ENCODE peak calls at places on chromosomes 2 and 18, in six cellular contexts. One of them, this sample, is unnamed.
A peak's percentile ranks its signal among the peaks of the same experiment; 100 is the strongest.

GRCh38 chr18:36096955-36097354 is 29.6 kb upstream of the RPRD1A start:
- DNase-seq in CD8-positive, alpha-beta T cell: no peak
- DNase-seq in nephron progenitor cell: no peak
- DNase-seq in heart left ventricle: no peak
- DNase-seq in fibroblast of lung: no peak
- DNase-seq in K562: no peak
- DNase-seq in this sample: no peak

GRCh38 chr2:30871980-30872789 is 64.9 kb upstream of the CAPN13 start:
- DNase-seq in heart left ventricle: no peak
- DNase-seq in K562: no peak
- DNase-seq in fibroblast of lung: no peak
- DNase-seq in CD8-positive, alpha-beta T cell: no peak
- DNase-seq in nephron progenitor cell: no peak
- DNase-seq in this sample: no peak

GRCh38 chr2:233108611-233109490 is 48.7 kb downstream of the INPP5D start:
- DNase-seq in nephron progenitor cell: no peak
- DNase-seq in fibroblast of lung: no peak
- DNase-seq in CD8-positive, alpha-beta T cell: no peak
- DNase-seq in heart left ventricle: no peak
- DNase-seq in K562: no peak
- DNase-seq in this sample: no peak

GRCh38 chr2:166410828-166411472 is 35.2 kb upstream of the SCN9A start:
- DNase-seq in CD8-positive, alpha-beta T cell: no peak
- DNase-seq in nephron progenitor cell: no peak
- DNase-seq in K562: peak; percentile 56
- DNase-seq in heart left ventricle: no peak
- DNase-seq in fibroblast of lung: peak; percentile 87
- DNase-seq in this sample: peak; percentile 59

GRCh38 chr2:8837795-8838140 is 355 bp upstream of the KIDINS220 start:
- DNase-seq in nephron progenitor cell: no peak
- DNase-seq in CD8-positive, alpha-beta T cell: no peak
- DNase-seq in K562: no peak
- DNase-seq in fibroblast of lung: no peak
- DNase-seq in heart left ventricle: no peak
- DNase-seq in this sample: no peak

GRCh38 chr2:71742953-71743601 is 289.7 kb downstream of the DYSF start:
- DNase-seq in heart left ventricle: peak; percentile 64
- DNase-seq in nephron progenitor cell: peak; percentile 38
- DNase-seq in K562: peak; percentile 86
- DNase-seq in fibroblast of lung: peak; percentile 88
- DNase-seq in CD8-positive, alpha-beta T cell: no peak
- DNase-seq in this sample: peak; percentile 65

GRCh38 chr2:64453710-64454315 is at the start of gene LGALSL:
- DNase-seq in heart left ventricle: peak; percentile 83
- DNase-seq in K562: no peak
- DNase-seq in fibroblast of lung: peak; percentile 34
- DNase-seq in nephron progenitor cell: no peak
- DNase-seq in CD8-positive, alpha-beta T cell: no peak
- DNase-seq in this sample: no peak

GRCh38 chr2:152352616-152353015 is 17.6 kb downstream of the FMNL2 start:
- DNase-seq in nephron progenitor cell: no peak
- DNase-seq in CD8-positive, alpha-beta T cell: no peak
- DNase-seq in K562: no peak
- DNase-seq in heart left ventricle: no peak
- DNase-seq in fibroblast of lung: no peak
- DNase-seq in this sample: no peak

GRCh38 chr2:201507725-201508124 is 56.2 kb downstream of the STRADB start:
- DNase-seq in fibroblast of lung: no peak
- DNase-seq in heart left ventricle: no peak
- DNase-seq in nephron progenitor cell: no peak
- DNase-seq in K562: no peak
- DNase-seq in CD8-positive, alpha-beta T cell: no peak
- DNase-seq in this sample: no peak

GRCh38 chr2:182319556-182319955 is 107.3 kb downstream of the PDE1A start:
- DNase-seq in nephron progenitor cell: no peak
- DNase-seq in K562: no peak
- DNase-seq in CD8-positive, alpha-beta T cell: no peak
- DNase-seq in heart left ventricle: no peak
- DNase-seq in fibroblast of lung: no peak
- DNase-seq in this sample: no peak

GRCh38 chr2:233334915-233335314 is 19.4 kb upstream of the DGKD start:
- DNase-seq in heart left ventricle: no peak
- DNase-seq in fibroblast of lung: no peak
- DNase-seq in nephron progenitor cell: no peak
- DNase-seq in CD8-positive, alpha-beta T cell: no peak
- DNase-seq in K562: no peak
- DNase-seq in this sample: no peak

DNA sequence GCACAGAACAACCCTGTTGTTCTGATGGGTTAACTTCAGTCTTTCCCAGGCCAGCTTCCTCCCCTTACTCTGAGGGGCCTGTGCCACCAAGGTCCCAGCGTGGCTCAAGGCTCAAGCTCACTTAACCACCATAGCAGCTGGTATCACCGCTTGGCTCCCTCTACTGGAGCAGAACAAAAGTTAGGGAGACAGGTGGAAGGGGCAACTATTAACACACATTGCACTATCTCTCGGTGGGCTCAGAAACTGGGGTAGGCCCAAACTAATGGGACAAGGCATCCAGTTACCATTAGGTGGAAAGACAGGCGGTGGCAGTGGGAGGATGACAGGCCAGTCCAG is 88.7 kb upstream of the ATL2 start:
- DNase-seq in heart left ventricle: no peak
- DNase-seq in nephron progenitor cell: no peak
- DNase-seq in fibroblast of lung: peak; percentile 25
- DNase-seq in CD8-positive, alpha-beta T cell: no peak
- DNase-seq in K562: peak; percentile 53
- DNase-seq in this sample: no peak
- TF ChIP-seq CTCF in heart left ventricle: no peak
- TF ChIP-seq CTCF in nephron progenitor cell: no peak
- TF ChIP-seq CTCF in fibroblast of lung: peak; percentile 28
- TF ChIP-seq CTCF in CD8-positive, alpha-beta T cell: no peak
- TF ChIP-seq CTCF in K562: peak; percentile 64
- TF ChIP-seq CTCF in this sample: peak; percentile 48

GRCh38 chr2:203928849-203929248 is 7.7 kb upstream of the ICOS start:
- DNase-seq in heart left ventricle: no peak
- DNase-seq in nephron progenitor cell: no peak
- DNase-seq in K562: no peak
- DNase-seq in CD8-positive, alpha-beta T cell: no peak
- DNase-seq in fibroblast of lung: peak; percentile 15
- DNase-seq in this sample: no peak
- TF ChIP-seq CTCF in heart left ventricle: peak; percentile 18
- TF ChIP-seq CTCF in nephron progenitor cell: peak; percentile 8
- TF ChIP-seq CTCF in K562: no peak
- TF ChIP-seq CTCF in CD8-positive, alpha-beta T cell: peak; percentile 52
- TF ChIP-seq CTCF in fibroblast of lung: no peak
- TF ChIP-seq CTCF in this sample: peak; percentile 22

GRCh38 chr2:118321436-118322100 is 233.3 kb downstream of the INSIG2 start:
- DNase-seq in CD8-positive, alpha-beta T cell: no peak
- DNase-seq in nephron progenitor cell: no peak
- DNase-seq in K562: no peak
- DNase-seq in heart left ventricle: no peak
- DNase-seq in fibroblast of lung: no peak
- DNase-seq in this sample: no peak
- TF ChIP-seq CTCF in CD8-positive, alpha-beta T cell: no peak
- TF ChIP-seq CTCF in nephron progenitor cell: no peak
- TF ChIP-seq CTCF in K562: no peak
- TF ChIP-seq CTCF in heart left ventricle: no peak
- TF ChIP-seq CTCF in fibroblast of lung: no peak
- TF ChIP-seq CTCF in this sample: no peak

DNA sequence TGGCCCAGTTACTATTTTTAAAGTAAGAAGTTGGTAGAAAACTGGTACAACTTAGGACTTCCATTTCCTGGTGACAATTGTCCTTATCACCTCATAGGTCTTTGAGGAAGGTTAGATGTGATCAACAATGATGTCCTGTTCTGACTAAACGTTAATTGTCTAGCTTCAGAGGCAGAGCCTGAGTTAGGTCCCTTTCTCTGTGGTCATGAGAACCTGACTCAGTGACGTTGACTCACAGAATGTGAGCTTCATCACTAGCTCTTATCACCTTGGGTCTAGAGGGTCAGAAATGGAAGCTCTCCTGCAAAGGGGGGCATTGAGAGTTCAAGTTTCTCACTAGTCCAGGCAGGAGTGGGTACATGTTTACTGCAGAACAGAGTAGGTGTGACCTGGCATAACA is 60.6 kb upstream of the ATP8B1 start:
- DNase-seq in heart left ventricle: no peak
- DNase-seq in CD8-positive, alpha-beta T cell: no peak
- DNase-seq in fibroblast of lung: no peak
- DNase-seq in K562: no peak
- DNase-seq in nephron progenitor cell: no peak
- DNase-seq in this sample: no peak
- TF ChIP-seq CTCF in heart left ventricle: no peak
- TF ChIP-seq CTCF in CD8-positive, alpha-beta T cell: no peak
- TF ChIP-seq CTCF in fibroblast of lung: no peak
- TF ChIP-seq CTCF in K562: no peak
- TF ChIP-seq CTCF in nephron progenitor cell: no peak
- TF ChIP-seq CTCF in this sample: no peak

GRCh38 chr2:18706001-18706400 is 116.6 kb upstream of the NT5C1B start:
- DNase-seq in fibroblast of lung: no peak
- DNase-seq in nephron progenitor cell: no peak
- DNase-seq in K562: no peak
- DNase-seq in CD8-positive, alpha-beta T cell: no peak
- DNase-seq in heart left ventricle: no peak
- DNase-seq in this sample: no peak
- TF ChIP-seq CTCF in fibroblast of lung: no peak
- TF ChIP-seq CTCF in nephron progenitor cell: no peak
- TF ChIP-seq CTCF in K562: no peak
- TF ChIP-seq CTCF in CD8-positive, alpha-beta T cell: no peak
- TF ChIP-seq CTCF in heart left ventricle: no peak
- TF ChIP-seq CTCF in this sample: no peak

DNA sequence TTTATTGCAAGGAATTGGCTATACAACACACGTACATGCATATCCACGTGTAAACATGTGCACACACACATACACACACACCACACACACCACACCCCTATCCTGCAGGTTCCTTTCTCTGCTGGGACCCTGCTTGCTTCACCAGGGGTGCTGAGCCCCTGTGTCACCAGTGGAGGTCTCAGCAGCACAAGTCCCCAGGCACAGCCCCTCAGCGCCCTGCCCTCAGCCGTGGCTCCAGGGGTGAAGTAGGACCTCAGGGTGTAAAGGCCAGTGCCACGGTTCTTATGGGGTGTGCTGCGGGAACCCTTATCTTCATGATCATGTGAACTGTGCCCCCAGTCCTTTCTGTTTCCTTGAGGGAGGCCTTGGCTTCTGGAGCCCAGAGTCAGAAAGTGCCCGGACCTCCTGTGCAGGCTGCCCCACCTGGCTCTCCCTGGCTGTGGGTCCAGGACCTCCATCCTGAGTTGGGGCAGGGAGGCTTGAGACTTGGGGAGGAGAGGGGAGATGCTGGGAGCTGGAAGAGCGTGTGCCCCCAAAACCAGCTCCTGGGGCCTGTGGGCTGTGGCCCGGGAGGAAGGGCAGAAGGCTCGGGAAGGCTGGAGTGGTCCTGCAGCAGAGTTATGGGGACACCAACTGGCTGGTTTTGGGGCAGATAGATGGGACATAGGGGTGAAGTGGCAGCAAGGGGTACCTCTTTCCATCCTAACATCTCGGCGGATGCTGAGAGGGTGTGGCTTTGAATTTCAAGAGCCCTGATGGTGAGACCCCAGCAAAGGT is 20.3 kb upstream of the KLF11 start:
- DNase-seq in fibroblast of lung: no peak
- DNase-seq in CD8-positive, alpha-beta T cell: no peak
- DNase-seq in nephron progenitor cell: no peak
- DNase-seq in heart left ventricle: no peak
- DNase-seq in K562: no peak
- DNase-seq in this sample: no peak
- TF ChIP-seq CTCF in fibroblast of lung: no peak
- TF ChIP-seq CTCF in CD8-positive, alpha-beta T cell: no peak
- TF ChIP-seq CTCF in nephron progenitor cell: no peak
- TF ChIP-seq CTCF in heart left ventricle: no peak
- TF ChIP-seq CTCF in K562: no peak
- TF ChIP-seq CTCF in this sample: peak; percentile 13

DNA sequence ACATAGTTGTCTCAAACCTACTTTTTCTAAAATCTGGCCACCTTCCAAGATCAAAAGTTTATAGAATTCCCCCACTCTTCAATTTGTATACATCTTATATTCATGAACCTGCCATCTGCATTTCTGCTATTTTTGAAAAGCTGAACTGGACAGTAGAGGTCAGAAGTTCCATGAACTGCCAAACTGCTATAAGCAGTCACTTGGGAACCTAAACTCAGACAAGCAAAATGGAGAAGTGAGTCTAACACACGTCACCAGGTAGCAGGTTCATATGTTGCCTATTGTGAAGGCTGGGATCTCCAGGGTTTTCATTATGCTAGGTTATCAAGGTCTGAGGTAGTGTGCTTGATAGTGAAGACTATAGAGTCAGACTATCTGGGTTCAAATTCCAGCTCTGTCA is 2.0 kb upstream of the MYO1B start:
- DNase-seq in K562: no peak
- DNase-seq in nephron progenitor cell: no peak
- DNase-seq in fibroblast of lung: no peak
- DNase-seq in heart left ventricle: no peak
- DNase-seq in CD8-positive, alpha-beta T cell: no peak
- DNase-seq in this sample: no peak
- TF ChIP-seq CTCF in K562: no peak
- TF ChIP-seq CTCF in nephron progenitor cell: no peak
- TF ChIP-seq CTCF in fibroblast of lung: no peak
- TF ChIP-seq CTCF in heart left ventricle: no peak
- TF ChIP-seq CTCF in CD8-positive, alpha-beta T cell: no peak
- TF ChIP-seq CTCF in this sample: no peak

DNA sequence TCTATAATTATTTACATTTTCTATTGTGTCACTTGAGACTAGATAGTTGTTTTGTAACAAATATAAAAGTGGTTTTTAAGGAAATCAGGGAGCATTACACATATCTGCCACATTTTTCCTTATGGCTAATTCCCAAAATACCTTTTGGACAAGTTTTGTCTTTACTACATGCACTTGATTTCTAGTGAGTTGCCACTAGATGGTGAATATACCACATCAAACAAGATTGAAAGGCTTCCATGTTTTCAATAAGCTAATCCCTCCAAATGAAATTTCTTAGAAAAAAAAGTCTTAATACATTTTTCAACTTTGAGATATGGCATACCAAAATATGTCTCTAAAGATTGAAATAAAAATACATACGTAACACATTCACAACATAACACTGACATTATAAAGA is 9.1 kb upstream of the HIBCH start:
- DNase-seq in CD8-positive, alpha-beta T cell: no peak
- DNase-seq in fibroblast of lung: peak; percentile 48
- DNase-seq in heart left ventricle: no peak
- DNase-seq in nephron progenitor cell: no peak
- DNase-seq in K562: no peak
- DNase-seq in this sample: no peak
- TF ChIP-seq CTCF in CD8-positive, alpha-beta T cell: no peak
- TF ChIP-seq CTCF in fibroblast of lung: no peak
- TF ChIP-seq CTCF in heart left ventricle: peak; percentile 25
- TF ChIP-seq CTCF in nephron progenitor cell: no peak
- TF ChIP-seq CTCF in K562: no peak
- TF ChIP-seq CTCF in this sample: peak; percentile 23

DNA sequence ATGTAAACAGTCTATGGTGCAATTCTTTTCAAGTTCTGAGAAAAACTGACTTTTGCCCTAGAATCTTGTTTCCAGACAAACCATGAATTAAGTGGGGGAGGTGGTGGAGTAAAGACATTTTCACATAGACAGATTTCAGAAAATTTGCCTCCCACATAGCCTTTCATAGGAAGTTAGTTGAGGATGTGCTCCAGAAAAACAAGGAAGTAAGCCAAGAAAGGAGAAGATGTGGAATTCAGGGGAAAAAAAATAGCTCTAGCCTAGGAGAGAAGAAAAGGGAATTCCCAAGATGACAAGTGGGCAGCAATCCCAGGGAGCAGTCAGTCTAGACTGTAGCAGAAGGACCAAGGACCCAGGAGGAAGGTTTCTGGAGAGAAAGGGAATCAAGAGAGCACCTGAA is 17.4 kb downstream of the RUFY4 start:
- DNase-seq in heart left ventricle: no peak
- DNase-seq in fibroblast of lung: no peak
- DNase-seq in K562: no peak
- DNase-seq in CD8-positive, alpha-beta T cell: no peak
- DNase-seq in nephron progenitor cell: no peak
- DNase-seq in this sample: no peak
- TF ChIP-seq CTCF in heart left ventricle: no peak
- TF ChIP-seq CTCF in fibroblast of lung: no peak
- TF ChIP-seq CTCF in K562: no peak
- TF ChIP-seq CTCF in CD8-positive, alpha-beta T cell: no peak
- TF ChIP-seq CTCF in nephron progenitor cell: no peak
- TF ChIP-seq CTCF in this sample: no peak